ENCODE peak calls at places on chromosomes 2 and 18, in four cellular contexts. E is PC-3, T is colonic mucosa, W is left lung. A is an unnamed sample.

GRCh38 chr2:162840598-162841246 is 2.2 kb upstream of the KCNH7 start:
- DNase-seq in W (no peak), E (peak; percentile 74), T (peak; percentile 52), A (peak; percentile 78)

GRCh38 chr2:129907256-129907973 is 72.1 kb upstream of the RAB6C start:
- DNase-seq in W (no peak), E (no peak), T (no peak), A (no peak)

GRCh38 chr2:38116762-38117161 is 40.8 kb upstream of the CYP1B1 start:
- DNase-seq in E (peak; percentile 89), W (no peak), T (no peak), A (peak; percentile 91)

GRCh38 chr2:109005686-109006204 is 16.7 kb upstream of the EDAR start:
- DNase-seq in W (no peak), T (no peak), E (no peak), A (peak; percentile 61)

GRCh38 chr2:74549685-74549971 is 4.1 kb downstream of the LOXL3 start:
- DNase-seq in E (no peak), T (no peak), W (no peak), A (no peak)

GRCh38 chr2:24409700-24410556 is 49.6 kb upstream of the ITSN2 start:
- DNase-seq in E (peak; percentile 82), W (no peak), T (peak; percentile 47), A (peak; percentile 84)

GRCh38 chr2:238518127-238518827 is 91.5 kb downstream of the ASB1 start:
- DNase-seq in W (no peak), E (no peak), T (no peak), A (no peak)

GRCh38 chr2:28952806-28953190 is 28.3 kb upstream of the TOGARAM2 start:
- DNase-seq in E (no peak), T (no peak), W (no peak), A (no peak)

GRCh38 chr2:64698668-64699444 is 45.1 kb upstream of the SERTAD2 start:
- DNase-seq in W (no peak), E (peak; percentile 92), T (no peak), A (peak; percentile 58)

GRCh38 chr2:218392891-218393462 is 6.7 kb upstream of the CTDSP1 start:
- DNase-seq in W (peak; percentile 76), E (no peak), T (no peak), A (no peak)

GRCh38 chr2:228599297-228599696 is 417.8 kb upstream of the SPHKAP start:
- DNase-seq in T (peak; percentile 71), E (no peak), W (no peak), A (no peak)

GRCh38 chr18:78378403-78378802 is 601.2 kb upstream of the SALL3 start:
- DNase-seq in T (no peak), W (no peak), E (no peak), A (no peak)

GRCh38 chr18:46297621-46298020 is 193.4 kb downstream of the HAUS1 start:
- DNase-seq in W (no peak), E (no peak), T (no peak), A (no peak)

GRCh38 chr2:216188956-216189355 is 79.8 kb downstream of the XRCC5 start:
- DNase-seq in T (no peak), W (no peak), E (peak; percentile 48), A (peak; percentile 14)

GRCh38 chr18:55323051-55323994 is 264.7 kb downstream of the TCF4 start:
- DNase-seq in W (no peak), E (no peak), T (no peak), A (peak; percentile 77)

GRCh38 chr2:197168705-197169104 is 141.9 kb downstream of the ANKRD44 start:
- DNase-seq in E (peak; percentile 67), T (peak; percentile 84), W (peak; percentile 50), A (peak; percentile 72)

GRCh38 chr18:33606621-33607020 is 28.6 kb downstream of the ASXL3 start:
- DNase-seq in T (no peak), W (no peak), E (no peak), A (no peak)

GRCh38 chr2:49988816-49989215 is 834.5 kb upstream of the FSHR start:
- DNase-seq in W (no peak), T (no peak), E (no peak), A (no peak)

GRCh38 chr2:96869824-96870630 is at the start of gene SEMA4C:
- DNase-seq in T (peak; percentile 67), E (no peak), W (peak; percentile 86), A (peak; percentile 53)

GRCh38 chr2:110650346-110650745 is 27.5 kb downstream of the BUB1 start:
- DNase-seq in W (no peak), T (no peak), E (no peak), A (no peak)

DNA sequence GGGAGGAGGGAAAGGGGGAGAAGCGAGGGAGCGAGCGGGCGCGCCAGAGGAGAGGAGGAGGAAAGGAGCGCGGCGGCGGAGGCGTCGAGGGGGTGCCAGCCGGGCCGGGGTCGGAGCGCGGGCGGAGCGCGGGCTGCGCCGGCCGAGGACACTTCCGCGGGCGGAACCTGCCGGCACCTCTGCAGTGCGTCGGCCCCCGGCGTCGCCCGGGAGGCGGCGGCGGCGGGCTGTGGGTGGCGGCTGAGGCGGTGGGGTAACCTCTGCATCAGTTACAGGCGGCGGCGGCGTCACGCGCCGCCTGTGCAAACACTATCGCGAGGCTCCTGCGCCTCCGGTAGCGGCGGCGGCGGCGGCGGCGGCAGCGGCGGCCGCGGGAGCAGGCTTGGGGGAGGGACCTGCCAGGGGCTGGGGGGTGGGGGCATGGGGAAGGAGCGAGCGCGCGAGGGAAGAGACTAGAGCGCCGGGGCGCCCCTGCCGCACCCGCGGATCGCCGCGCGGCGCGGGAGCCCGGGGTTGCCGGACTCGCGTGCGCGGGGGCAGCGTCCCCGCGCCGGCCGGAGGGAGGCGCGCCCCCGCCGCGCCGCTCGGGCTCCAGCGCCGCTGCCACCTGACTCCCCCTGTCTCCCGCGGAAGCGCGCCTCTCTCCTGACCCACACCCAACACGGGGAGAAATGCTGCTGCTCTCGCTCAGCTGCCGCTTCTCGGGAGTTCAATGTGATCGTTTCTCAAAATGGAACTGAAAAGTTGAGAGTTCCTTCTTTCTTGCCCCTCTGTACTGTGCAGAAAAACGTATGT is at the start of gene TLK1:
- DNase-seq in T (peak; percentile 78), W (peak; percentile 94), E (peak; percentile 73), A (peak; percentile 69)
- TF ChIP-seq CTCF in T (no peak), W (no peak), E (no peak), A (no peak)

GRCh38 chr2:132757002-132757598 is 87.1 kb upstream of the LYPD1 start:
- DNase-seq in W (no peak), T (no peak), E (no peak), A (no peak)
- H3K4me3 ChIP-seq in W (no peak overlapping the region), T (no peak overlapping the region), E (no peak overlapping the region), A (no peak overlapping the region)

DNA sequence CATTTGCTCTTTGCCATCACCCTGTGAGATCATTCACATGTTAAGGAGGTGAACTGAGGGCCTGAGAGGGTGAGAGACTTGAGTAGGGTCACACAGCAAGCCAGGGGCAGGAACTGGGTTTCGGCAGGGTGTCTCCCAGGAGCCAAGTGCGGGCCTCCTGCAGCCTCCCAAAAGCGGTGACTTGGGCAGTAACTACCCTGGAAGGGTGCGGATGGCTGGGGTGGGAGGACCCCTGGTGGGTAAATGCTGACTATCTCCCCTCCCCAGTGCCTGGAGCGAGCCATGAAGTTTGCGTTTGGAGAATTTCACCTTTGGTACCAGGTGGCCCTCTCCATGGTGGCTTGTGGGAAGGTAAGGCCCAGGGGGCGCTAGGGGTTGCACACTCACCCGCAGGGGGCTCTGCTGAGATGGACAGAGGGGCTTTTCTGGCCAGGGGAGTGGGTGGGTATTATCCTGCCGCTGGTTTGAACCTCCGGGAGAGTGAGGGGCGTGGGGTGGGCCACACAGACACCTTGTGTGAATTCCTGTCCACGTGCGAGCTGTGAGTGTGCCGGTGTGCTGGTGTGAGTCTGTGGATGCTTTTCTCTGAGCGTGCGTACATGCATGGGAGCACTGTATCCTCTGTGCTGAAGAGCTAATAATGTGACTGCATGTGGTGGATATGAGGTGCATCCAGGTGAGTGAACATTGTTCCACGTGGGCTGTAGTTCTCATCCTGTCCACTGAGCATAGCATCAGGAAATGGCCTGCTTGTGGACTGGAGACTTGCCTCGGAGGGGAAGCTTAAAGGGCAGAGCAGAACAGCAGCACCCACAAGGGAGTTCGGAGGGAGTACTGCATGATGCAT is 91.0 kb upstream of the MCFD2 start:
- DNase-seq in T (no peak), E (no peak), W (peak; percentile 53), A (no peak)
- TF ChIP-seq CTCF in T (no peak), E (no peak), W (no peak), A (no peak)

GRCh38 chr2:180706694-180707093 is 273.7 kb upstream of the UBE2E3 start:
- DNase-seq in E (no peak), W (no peak), T (no peak), A (no peak)
- H3K4me3 ChIP-seq in E (no peak overlapping the region), W (no peak overlapping the region), T (no peak overlapping the region), A (no peak overlapping the region)

DNA sequence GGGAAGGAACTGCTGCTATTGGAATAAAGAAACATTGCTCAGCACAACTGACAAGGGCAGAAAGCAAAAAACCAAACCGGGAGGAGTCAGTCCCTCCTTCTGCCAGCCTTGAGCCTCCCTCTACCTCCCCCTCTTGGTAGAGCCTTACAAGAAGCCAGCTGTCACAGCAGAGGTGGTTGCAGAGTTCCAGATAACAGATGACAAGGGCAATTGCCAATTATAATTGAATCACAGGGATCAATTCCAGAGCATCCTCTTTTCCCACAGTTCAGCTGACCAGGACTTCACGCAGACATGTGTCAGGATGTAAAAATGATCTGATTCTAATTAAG is 548.2 kb upstream of the LRRTM1 start:
- DNase-seq in E (peak; percentile 7), W (no peak), T (no peak), A (no peak)
- TF ChIP-seq CTCF in E (peak; percentile 17), W (no peak), T (no peak), A (no peak)

DNA sequence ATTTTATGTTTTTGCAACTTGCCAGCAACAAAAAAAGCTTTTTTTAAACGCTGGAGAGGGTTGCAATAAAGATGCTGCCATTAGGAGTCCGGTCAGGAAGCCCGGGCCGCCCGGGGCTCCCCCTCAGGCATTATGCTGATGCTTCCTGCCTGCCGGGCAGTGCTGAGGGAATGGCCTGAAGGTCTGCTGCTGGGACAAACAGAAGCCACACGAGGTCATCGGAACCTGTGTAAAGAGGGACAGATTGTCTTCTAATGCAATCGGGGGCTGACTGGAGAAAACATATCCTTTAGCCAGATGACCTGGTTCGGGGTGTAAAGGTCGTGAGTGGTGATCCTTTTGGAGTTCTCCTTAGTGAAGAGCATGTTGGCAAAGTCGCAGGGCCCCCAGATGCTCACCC is 2.3 kb downstream of the IMPA2 start:
- DNase-seq in W (peak; percentile 84), E (no peak), T (no peak), A (no peak)
- H3K4me3 ChIP-seq in W (no peak overlapping the region), E (no peak overlapping the region), T (no peak overlapping the region), A (no peak overlapping the region)

DNA sequence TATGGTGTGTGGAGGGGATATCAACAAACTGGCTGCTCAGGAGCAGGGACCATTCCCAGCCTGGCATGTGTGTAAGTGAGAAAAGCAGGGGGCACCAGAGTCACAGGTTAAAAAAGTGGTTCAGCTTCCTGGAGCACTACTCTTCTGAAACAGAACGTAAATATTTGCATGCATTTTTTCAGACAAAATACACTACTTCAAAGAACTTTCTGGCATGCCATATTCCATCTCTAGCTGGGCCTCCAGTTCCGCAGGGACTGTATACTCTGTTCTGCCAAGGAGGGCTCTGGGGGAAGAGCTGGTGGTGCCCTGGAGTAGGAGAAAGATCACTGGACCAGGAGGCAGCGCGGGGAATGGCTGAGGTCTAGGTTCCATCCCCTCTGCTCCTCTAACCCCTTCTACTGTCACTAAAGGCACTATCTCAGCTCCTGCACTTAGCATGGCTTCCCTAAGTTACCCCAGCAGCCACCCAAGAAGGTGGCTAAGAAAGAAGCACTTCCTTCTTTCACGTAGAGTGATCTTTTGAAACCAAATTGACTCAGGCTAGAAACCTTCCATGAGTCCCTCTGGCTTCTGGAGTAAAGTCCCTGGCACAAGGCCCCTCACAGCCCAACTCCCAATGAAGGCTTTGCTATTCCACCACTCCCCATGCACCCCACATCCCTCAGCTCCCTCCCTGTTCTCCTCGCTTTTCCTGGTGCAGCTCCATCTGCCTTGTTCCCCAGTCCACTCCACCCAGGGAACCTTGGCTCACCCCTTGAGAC is 57.6 kb upstream of the CABLES1 start:
- DNase-seq in W (no peak), E (peak; percentile 60), T (no peak), A (peak; percentile 29)
- TF ChIP-seq CTCF in W (no peak), E (peak; percentile 68), T (peak; percentile 37), A (no peak)